ENCODE peak calls at places on chromosomes 1 and 21, in ten cellular contexts. B is activated CD8-positive, alpha-beta memory T cell treated with anti-CD3 and anti-CD28 coated beads for 24 hours; M is CD4-positive, CD25-positive, alpha-beta regulatory T cell; Z is NCI-H1105 treated with DMSO at 0.1 percent for 48 hours; S is EL; L is activated gamma-delta T cell; I is HT1080; W is sigmoid colon; K is cardiac fibroblast; F is GM04504. D is an unnamed sample.

GRCh38 chr1:101002551-101002950 is 23.0 kb downstream of the DPH5 start:
- DNase-seq in B (no peak), M (no peak), Z (no peak), S (peak; percentile 65), L (no peak), I (peak; percentile 63), W (no peak), K (peak; percentile 32), F (no peak), D (no peak)

GRCh38 chr1:64841330-64842065 is 96.6 kb downstream of the RAVER2 start:
- DNase-seq in B (no peak), M (no peak), Z (no peak), S (no peak), L (no peak), I (no peak), W (no peak), K (peak; percentile 61), F (no peak), D (no peak)

GRCh38 chr1:42189931-42190853 is 25.6 kb upstream of the GUCA2A start:
- DNase-seq in B (no peak), M (no peak), Z (no peak), S (no peak), L (no peak), I (no peak), W (no peak), K (no peak), F (no peak), D (no peak)

GRCh38 chr1:231638647-231639046 is 12.1 kb downstream of the DISC1 start:
- DNase-seq in B (no peak), M (no peak), Z (no peak), S (no peak), L (no peak), I (no peak), W (no peak), K (peak; percentile 15), F (no peak), D (no peak)

GRCh38 chr1:84619383-84620093 is 45.3 kb upstream of the CTBS start:
- DNase-seq in B (peak; percentile 69), M (no peak), Z (peak; percentile 6), S (peak; percentile 77), L (no peak), I (peak; percentile 90), W (no peak), K (peak; percentile 89), F (peak; percentile 46), D (no peak)

GRCh38 chr21:43339668-43340067 is 87.3 kb downstream of the SIK1 start:
- DNase-seq in B (no peak), M (no peak), Z (no peak), S (no peak), L (no peak), I (no peak), W (no peak), K (no peak), F (no peak), D (no peak)

GRCh38 chr1:8740034-8740449 is 77.4 kb downstream of the RERE start:
- DNase-seq in B (no peak), M (no peak), Z (no peak), S (peak; percentile 72), L (no peak), I (peak; percentile 93), W (no peak), K (peak; percentile 90), F (no peak), D (no peak)

GRCh38 chr1:42891471-42891870 is 45.1 kb downstream of the ZNF691 start:
- DNase-seq in B (no peak), M (no peak), Z (no peak), S (no peak), L (no peak), I (no peak), W (no peak), K (no peak), F (no peak), D (no peak)

GRCh38 chr1:185741551-185741950 is 7.4 kb downstream of the HMCN1 start:
- DNase-seq in B (no peak), M (no peak), Z (no peak), S (peak; percentile 4), L (no peak), I (no peak), W (no peak), K (peak; percentile 40), F (peak; percentile 74), D (no peak)

D was measured in hypothalamus.